ENCODE peak calls at places on chromosome 20, in ten cellular contexts. R is AG08395; N is effector memory CD8-positive, alpha-beta T cell; S is activated naive CD4-positive, alpha-beta T cell treated with anti-CD3 and anti-CD28 coated beads, Interleukin-2, amount 10 ng/mL, durations not matched to agents 7 days and 5 days; G is foreskin fibroblast; D is GM12892; Y is EL; J is OCI-LY7; B is HEK293T; C is effector memory CD4-positive, alpha-beta T cell. V is an unnamed sample.

GRCh38 chr20:49647509-49647908 is 66.2 kb downstream of the B4GALT5 start:
- DNase-seq in R (no peak), N (no peak), S (no peak), G (peak; percentile 23), D (no peak), Y (peak; percentile 71), J (no peak), B (no peak), C (no peak), V (no peak)

GRCh38 chr20:57048027-57048869 is 218.2 kb downstream of the BMP7 start:
- DNase-seq in R (peak; percentile 80), N (no peak), S (peak; percentile 24), G (peak; percentile 71), D (peak; percentile 60), Y (peak; percentile 69), J (peak; percentile 44), B (peak; percentile 77), C (no peak), V (peak; percentile 69)

GRCh38 chr20:46011631-46012482 is 3.1 kb downstream of the MMP9 start:
- DNase-seq in R (peak; percentile 16), N (peak; percentile 22), S (peak; percentile 55), G (peak; percentile 29), D (no peak), Y (peak; percentile 80), J (peak; percentile 65), B (peak; percentile 58), C (no peak), V (no peak)

GRCh38 chr20:54680872-54681297 is 205.5 kb downstream of the DOK5 start:
- DNase-seq in R (peak; percentile 28), N (no peak), S (peak; percentile 27), G (peak; percentile 65), D (no peak), Y (peak; percentile 38), J (peak; percentile 42), B (peak; percentile 32), C (no peak), V (peak; percentile 14)

GRCh38 chr20:3783516-3784225 is 2.4 kb upstream of the SPEF1 start:
- DNase-seq in R (no peak), N (no peak), S (no peak), G (no peak), D (no peak), Y (no peak), J (no peak), B (no peak), C (no peak), V (no peak)

GRCh38 chr20:17761612-17762011 is 61.8 kb downstream of the BANF2 start:
- DNase-seq in R (peak; percentile 28), N (no peak), S (no peak), G (no peak), D (no peak), Y (no peak), J (peak; percentile 28), B (peak; percentile 56), C (no peak), V (no peak)

GRCh38 chr20:44186674-44187053 is 324 bp downstream of the JPH2 start:
- DNase-seq in R (peak; percentile 16), N (no peak), S (no peak), G (peak; percentile 29), D (no peak), Y (no peak), J (no peak), B (no peak), C (no peak), V (no peak)

GRCh38 chr20:24761220-24762065 is 187.6 kb upstream of the CST7 start:
- DNase-seq in R (no peak), N (no peak), S (no peak), G (no peak), D (no peak), Y (no peak), J (no peak), B (no peak), C (no peak), V (no peak)

GRCh38 chr20:53971096-53971683 is 99.2 kb downstream of the BCAS1 start:
- DNase-seq in R (no peak), N (no peak), S (no peak), G (no peak), D (no peak), Y (no peak), J (no peak), B (no peak), C (no peak), V (no peak)

GRCh38 chr20:36741072-36741471 is 4.8 kb downstream of the NDRG3 start:
- DNase-seq in R (no peak), N (no peak), S (no peak), G (no peak), D (no peak), Y (no peak), J (no peak), B (no peak), C (no peak), V (no peak)

GRCh38 chr20:60219984-60220540 is 261.8 kb downstream of the CDH26 start:
- DNase-seq in R (no peak), N (no peak), S (no peak), G (peak; percentile 23), D (no peak), Y (peak; percentile 51), J (no peak), B (no peak), C (no peak), V (no peak)

GRCh38 chr20:58025233-58025632 is 203.2 kb downstream of the ANKRD60 start:
- DNase-seq in R (no peak), N (no peak), S (no peak), G (no peak), D (no peak), Y (no peak), J (no peak), B (no peak), C (no peak), V (no peak)

GRCh38 chr20:43988867-43989266 is 74.2 kb downstream of the TOX2 start:
- DNase-seq in R (peak; percentile 71), N (no peak), S (no peak), G (peak; percentile 82), D (no peak), Y (peak; percentile 40), J (no peak), B (no peak), C (no peak), V (peak; percentile 20)

GRCh38 chr20:24895898-24896658 is 53.0 kb upstream of the CST7 start:
- DNase-seq in R (no peak), N (no peak), S (no peak), G (no peak), D (no peak), Y (no peak), J (no peak), B (no peak), C (no peak), V (no peak)

GRCh38 chr20:1813101-1813529 is 82.1 kb upstream of the SIRPA start:
- DNase-seq in R (peak; percentile 80), N (no peak), S (no peak), G (peak; percentile 96), D (no peak), Y (peak; percentile 98), J (no peak), B (no peak), C (no peak), V (peak; percentile 86)

GRCh38 chr20:32320305-32320704 is 37.8 kb upstream of the ASXL1 start:
- DNase-seq in R (no peak), N (no peak), S (no peak), G (no peak), D (no peak), Y (no peak), J (no peak), B (no peak), C (no peak), V (no peak)

GRCh38 chr20:48846516-48847492 is 19.0 kb upstream of the PREX1 start:
- DNase-seq in R (no peak), N (no peak), S (no peak), G (peak; percentile 41), D (peak; percentile 63), Y (no peak), J (peak; percentile 84), B (no peak), C (no peak), V (no peak)

GRCh38 chr20:63295422-63295821 is 2.4 kb downstream of the COL20A1 start:
- DNase-seq in R (no peak), N (no peak), S (peak; percentile 39), G (no peak), D (no peak), Y (no peak), J (no peak), B (no peak), C (no peak), V (no peak)

V was measured in fibroblast of gingiva.